ENCODE peak calls at places on chromosome 9, in ten cellular contexts. One of them, this sample, is unnamed. For H3K9me3, the result is how much of the 10 kb centered on the place peaks cover.

GRCh38 chr9:124282442-124283231 is 24.9 kb downstream of the NEK6 start:
- DNase-seq in CD4-positive, alpha-beta T cell: no peak
- DNase-seq in neuronal stem cell: no peak
- DNase-seq in NT2/D1: no peak
- DNase-seq in CD4-positive, alpha-beta memory T cell: no peak
- DNase-seq in GM23248: no peak
- DNase-seq in naive thymus-derived CD4-positive, alpha-beta T cell: no peak
- DNase-seq in psoas muscle: peak
- DNase-seq in MM.1S: no peak
- DNase-seq in heart left ventricle: peak
- DNase-seq in this sample: peak

GRCh38 chr9:69943146-69943545 is 100.5 kb upstream of the MAMDC2 start:
- DNase-seq in CD4-positive, alpha-beta T cell: no peak
- DNase-seq in neuronal stem cell: no peak
- DNase-seq in NT2/D1: no peak
- DNase-seq in CD4-positive, alpha-beta memory T cell: no peak
- DNase-seq in GM23248: peak
- DNase-seq in naive thymus-derived CD4-positive, alpha-beta T cell: no peak
- DNase-seq in psoas muscle: no peak
- DNase-seq in MM.1S: no peak
- DNase-seq in heart left ventricle: no peak
- DNase-seq in this sample: no peak

GRCh38 chr9:101618693-101619092 is 23.9 kb upstream of the PPP3R2 start:
- DNase-seq in CD4-positive, alpha-beta T cell: no peak
- DNase-seq in neuronal stem cell: no peak
- DNase-seq in NT2/D1: no peak
- DNase-seq in CD4-positive, alpha-beta memory T cell: no peak
- DNase-seq in GM23248: no peak
- DNase-seq in naive thymus-derived CD4-positive, alpha-beta T cell: no peak
- DNase-seq in psoas muscle: no peak
- DNase-seq in MM.1S: no peak
- DNase-seq in heart left ventricle: no peak
- DNase-seq in this sample: no peak

GRCh38 chr9:136399176-136400037 is 563 bp downstream of the SNAPC4 start:
- DNase-seq in CD4-positive, alpha-beta T cell: no peak
- DNase-seq in neuronal stem cell: no peak
- DNase-seq in NT2/D1: no peak
- DNase-seq in CD4-positive, alpha-beta memory T cell: peak
- DNase-seq in GM23248: peak
- DNase-seq in naive thymus-derived CD4-positive, alpha-beta T cell: peak
- DNase-seq in psoas muscle: no peak
- DNase-seq in MM.1S: peak
- DNase-seq in heart left ventricle: no peak
- DNase-seq in this sample: no peak

GRCh38 chr9:35840901-35841900 is 12.2 kb downstream of the TMEM8B start:
- DNase-seq in CD4-positive, alpha-beta T cell: no peak
- DNase-seq in neuronal stem cell: no peak
- DNase-seq in NT2/D1: no peak
- DNase-seq in CD4-positive, alpha-beta memory T cell: no peak
- DNase-seq in GM23248: no peak
- DNase-seq in naive thymus-derived CD4-positive, alpha-beta T cell: no peak
- DNase-seq in psoas muscle: no peak
- DNase-seq in MM.1S: no peak
- DNase-seq in heart left ventricle: no peak
- DNase-seq in this sample: no peak

GRCh38 chr9:131402073-131402472 is 8.2 kb downstream of the PRRC2B start:
- DNase-seq in CD4-positive, alpha-beta T cell: no peak
- DNase-seq in neuronal stem cell: no peak
- DNase-seq in NT2/D1: no peak
- DNase-seq in CD4-positive, alpha-beta memory T cell: no peak
- DNase-seq in GM23248: peak
- DNase-seq in naive thymus-derived CD4-positive, alpha-beta T cell: no peak
- DNase-seq in psoas muscle: no peak
- DNase-seq in MM.1S: no peak
- DNase-seq in heart left ventricle: no peak
- DNase-seq in this sample: no peak

GRCh38 chr9:97997330-97998276 is 14.5 kb downstream of the ANP32B start:
- DNase-seq in CD4-positive, alpha-beta T cell: no peak
- DNase-seq in neuronal stem cell: no peak
- DNase-seq in NT2/D1: no peak
- DNase-seq in CD4-positive, alpha-beta memory T cell: no peak
- DNase-seq in GM23248: peak
- DNase-seq in naive thymus-derived CD4-positive, alpha-beta T cell: no peak
- DNase-seq in psoas muscle: no peak
- DNase-seq in MM.1S: no peak
- DNase-seq in heart left ventricle: no peak
- DNase-seq in this sample: no peak

GRCh38 chr9:113888976-113889375 is 12.9 kb downstream of the ZNF618 start:
- DNase-seq in CD4-positive, alpha-beta T cell: no peak
- DNase-seq in neuronal stem cell: no peak
- DNase-seq in NT2/D1: no peak
- DNase-seq in CD4-positive, alpha-beta memory T cell: no peak
- DNase-seq in GM23248: no peak
- DNase-seq in naive thymus-derived CD4-positive, alpha-beta T cell: no peak
- DNase-seq in psoas muscle: no peak
- DNase-seq in MM.1S: no peak
- DNase-seq in heart left ventricle: no peak
- DNase-seq in this sample: no peak

GRCh38 chr9:118643118-118643517 is 726.1 kb downstream of the BRINP1 start:
- DNase-seq in CD4-positive, alpha-beta T cell: no peak
- DNase-seq in neuronal stem cell: peak
- DNase-seq in NT2/D1: peak
- DNase-seq in CD4-positive, alpha-beta memory T cell: no peak
- DNase-seq in GM23248: peak
- DNase-seq in naive thymus-derived CD4-positive, alpha-beta T cell: no peak
- DNase-seq in psoas muscle: no peak
- DNase-seq in MM.1S: no peak
- DNase-seq in heart left ventricle: no peak
- DNase-seq in this sample: no peak

GRCh38 chr9:117145811-117146490 is 268.9 kb downstream of the ASTN2 start:
- DNase-seq in CD4-positive, alpha-beta T cell: no peak
- DNase-seq in neuronal stem cell: no peak
- DNase-seq in NT2/D1: no peak
- DNase-seq in CD4-positive, alpha-beta memory T cell: no peak
- DNase-seq in GM23248: no peak
- DNase-seq in naive thymus-derived CD4-positive, alpha-beta T cell: no peak
- DNase-seq in psoas muscle: no peak
- DNase-seq in MM.1S: no peak
- DNase-seq in heart left ventricle: no peak
- DNase-seq in this sample: no peak

GRCh38 chr9:113428062-113428600 is 17.6 kb downstream of the C9orf43 start:
- DNase-seq in CD4-positive, alpha-beta T cell: no peak
- DNase-seq in neuronal stem cell: no peak
- DNase-seq in NT2/D1: no peak
- DNase-seq in CD4-positive, alpha-beta memory T cell: no peak
- DNase-seq in GM23248: no peak
- DNase-seq in naive thymus-derived CD4-positive, alpha-beta T cell: no peak
- DNase-seq in psoas muscle: no peak
- DNase-seq in MM.1S: no peak
- DNase-seq in heart left ventricle: no peak
- DNase-seq in this sample: no peak

GRCh38 chr9:15417626-15418025 is 5.0 kb upstream of the SNAPC3 start:
- DNase-seq in CD4-positive, alpha-beta T cell: no peak
- DNase-seq in neuronal stem cell: no peak
- DNase-seq in NT2/D1: no peak
- DNase-seq in CD4-positive, alpha-beta memory T cell: no peak
- DNase-seq in GM23248: no peak
- DNase-seq in naive thymus-derived CD4-positive, alpha-beta T cell: no peak
- DNase-seq in psoas muscle: no peak
- DNase-seq in MM.1S: no peak
- DNase-seq in heart left ventricle: no peak
- DNase-seq in this sample: no peak

GRCh38 chr9:13061390-13061789 is 218.1 kb downstream of the MPDZ start:
- DNase-seq in CD4-positive, alpha-beta T cell: no peak
- DNase-seq in neuronal stem cell: no peak
- DNase-seq in NT2/D1: no peak
- DNase-seq in CD4-positive, alpha-beta memory T cell: no peak
- DNase-seq in GM23248: no peak
- DNase-seq in naive thymus-derived CD4-positive, alpha-beta T cell: no peak
- DNase-seq in psoas muscle: no peak
- DNase-seq in MM.1S: no peak
- DNase-seq in heart left ventricle: no peak
- DNase-seq in this sample: no peak

GRCh38 chr9:6153425-6153824 is 62.2 kb upstream of the IL33 start:
- DNase-seq in CD4-positive, alpha-beta T cell: no peak
- DNase-seq in neuronal stem cell: no peak
- DNase-seq in NT2/D1: no peak
- DNase-seq in CD4-positive, alpha-beta memory T cell: no peak
- DNase-seq in GM23248: peak
- DNase-seq in naive thymus-derived CD4-positive, alpha-beta T cell: no peak
- DNase-seq in psoas muscle: no peak
- DNase-seq in MM.1S: no peak
- DNase-seq in heart left ventricle: no peak
- DNase-seq in this sample: no peak

GRCh38 chr9:33377089-33377715 is 25.2 kb downstream of the AQP7 start:
- DNase-seq in CD4-positive, alpha-beta T cell: no peak
- DNase-seq in neuronal stem cell: no peak
- DNase-seq in NT2/D1: no peak
- DNase-seq in CD4-positive, alpha-beta memory T cell: no peak
- DNase-seq in GM23248: no peak
- DNase-seq in naive thymus-derived CD4-positive, alpha-beta T cell: no peak
- DNase-seq in psoas muscle: no peak
- DNase-seq in MM.1S: no peak
- DNase-seq in heart left ventricle: no peak
- DNase-seq in this sample: no peak

GRCh38 chr9:85740821-85741111 is 988 bp downstream of the AGTPBP1 start:
- DNase-seq in CD4-positive, alpha-beta T cell: no peak
- DNase-seq in neuronal stem cell: no peak
- DNase-seq in NT2/D1: no peak
- DNase-seq in CD4-positive, alpha-beta memory T cell: peak
- DNase-seq in GM23248: no peak
- DNase-seq in naive thymus-derived CD4-positive, alpha-beta T cell: no peak
- DNase-seq in psoas muscle: no peak
- DNase-seq in MM.1S: no peak
- DNase-seq in heart left ventricle: no peak
- DNase-seq in this sample: no peak

GRCh38 chr9:130414910-130415746 is 29.6 kb upstream of the ASS1 start:
- DNase-seq in CD4-positive, alpha-beta T cell: no peak
- DNase-seq in neuronal stem cell: no peak
- DNase-seq in NT2/D1: no peak
- DNase-seq in CD4-positive, alpha-beta memory T cell: no peak
- DNase-seq in GM23248: no peak
- DNase-seq in naive thymus-derived CD4-positive, alpha-beta T cell: no peak
- DNase-seq in psoas muscle: no peak
- DNase-seq in MM.1S: no peak
- DNase-seq in heart left ventricle: no peak
- DNase-seq in this sample: no peak

GRCh38 chr9:113636165-113636564 is 172.6 kb downstream of the RGS3 start:
- DNase-seq in CD4-positive, alpha-beta T cell: no peak
- DNase-seq in neuronal stem cell: no peak
- DNase-seq in NT2/D1: no peak
- DNase-seq in CD4-positive, alpha-beta memory T cell: no peak
- DNase-seq in GM23248: no peak
- DNase-seq in naive thymus-derived CD4-positive, alpha-beta T cell: no peak
- DNase-seq in psoas muscle: no peak
- DNase-seq in MM.1S: no peak
- DNase-seq in heart left ventricle: no peak
- DNase-seq in this sample: no peak

GRCh38 chr9:96769989-96770388 is 7.9 kb downstream of the ZNF510 start:
- DNase-seq in CD4-positive, alpha-beta T cell: no peak
- DNase-seq in neuronal stem cell: no peak
- DNase-seq in NT2/D1: no peak
- DNase-seq in CD4-positive, alpha-beta memory T cell: no peak
- DNase-seq in GM23248: no peak
- DNase-seq in naive thymus-derived CD4-positive, alpha-beta T cell: no peak
- DNase-seq in psoas muscle: no peak
- DNase-seq in MM.1S: no peak
- DNase-seq in heart left ventricle: no peak
- DNase-seq in this sample: no peak
- H3K9me3 ChIP-seq in CD4-positive, alpha-beta T cell: half or more
- H3K9me3 ChIP-seq in neuronal stem cell: half or more
- H3K9me3 ChIP-seq in NT2/D1: half or more
- H3K9me3 ChIP-seq in CD4-positive, alpha-beta memory T cell: under half
- H3K9me3 ChIP-seq in GM23248: under half
- H3K9me3 ChIP-seq in naive thymus-derived CD4-positive, alpha-beta T cell: under half
- H3K9me3 ChIP-seq in psoas muscle: half or more
- H3K9me3 ChIP-seq in MM.1S: under half
- H3K9me3 ChIP-seq in heart left ventricle: under half
- H3K9me3 ChIP-seq in this sample: half or more

DNA sequence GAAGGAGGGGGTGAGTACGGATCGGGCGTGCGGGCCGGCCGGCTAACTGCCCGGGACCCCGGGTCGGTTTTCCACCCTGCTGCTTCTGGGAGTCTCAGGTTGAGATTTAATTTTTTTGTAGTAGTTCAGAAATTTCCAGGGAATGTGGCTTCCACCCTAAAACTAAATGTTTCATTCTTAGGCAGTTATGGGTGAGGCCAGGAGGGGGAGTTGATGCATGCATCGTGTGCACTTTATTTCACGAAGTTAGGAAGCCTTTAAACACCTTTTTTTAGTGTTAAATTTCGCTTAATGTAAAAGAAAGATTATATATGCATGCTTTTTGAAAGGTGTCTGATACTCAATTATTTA is 914 bp downstream of the CDK9 start:
- DNase-seq in CD4-positive, alpha-beta T cell: no peak
- DNase-seq in neuronal stem cell: no peak
- DNase-seq in NT2/D1: no peak
- DNase-seq in CD4-positive, alpha-beta memory T cell: peak
- DNase-seq in GM23248: peak
- DNase-seq in naive thymus-derived CD4-positive, alpha-beta T cell: no peak
- DNase-seq in psoas muscle: no peak
- DNase-seq in MM.1S: no peak
- DNase-seq in heart left ventricle: no peak
- DNase-seq in this sample: no peak
- H3K9me3 ChIP-seq in CD4-positive, alpha-beta T cell: under half
- H3K9me3 ChIP-seq in neuronal stem cell: under half
- H3K9me3 ChIP-seq in NT2/D1: under half
- H3K9me3 ChIP-seq in CD4-positive, alpha-beta memory T cell: under half
- H3K9me3 ChIP-seq in GM23248: under half
- H3K9me3 ChIP-seq in naive thymus-derived CD4-positive, alpha-beta T cell: under half
- H3K9me3 ChIP-seq in psoas muscle: under half
- H3K9me3 ChIP-seq in MM.1S: under half
- H3K9me3 ChIP-seq in heart left ventricle: under half
- H3K9me3 ChIP-seq in this sample: under half

DNA sequence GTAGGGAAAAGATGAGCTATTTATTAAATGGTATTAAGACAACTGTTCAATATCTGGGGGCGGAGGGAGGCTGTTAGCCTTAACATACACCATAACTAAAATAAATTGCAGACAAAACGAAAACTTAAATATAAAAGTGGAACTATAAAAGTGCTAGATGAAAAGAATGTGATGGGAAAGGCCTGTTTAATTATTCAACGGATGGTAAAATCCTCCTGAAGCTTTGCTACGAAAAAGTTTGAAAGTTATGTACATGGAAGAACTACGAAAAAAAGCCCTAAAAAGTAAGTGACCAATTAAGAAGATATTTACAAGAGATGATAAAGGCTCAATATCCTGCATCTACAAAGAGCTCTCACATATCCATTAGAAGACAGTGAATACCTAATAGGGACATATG is 197.8 kb upstream of the IER5L start:
- DNase-seq in CD4-positive, alpha-beta T cell: no peak
- DNase-seq in neuronal stem cell: no peak
- DNase-seq in NT2/D1: no peak
- DNase-seq in CD4-positive, alpha-beta memory T cell: no peak
- DNase-seq in GM23248: no peak
- DNase-seq in naive thymus-derived CD4-positive, alpha-beta T cell: no peak
- DNase-seq in psoas muscle: no peak
- DNase-seq in MM.1S: no peak
- DNase-seq in heart left ventricle: no peak
- DNase-seq in this sample: no peak
- H3K9me3 ChIP-seq in CD4-positive, alpha-beta T cell: under half
- H3K9me3 ChIP-seq in neuronal stem cell: under half
- H3K9me3 ChIP-seq in NT2/D1: under half
- H3K9me3 ChIP-seq in CD4-positive, alpha-beta memory T cell: under half
- H3K9me3 ChIP-seq in GM23248: under half
- H3K9me3 ChIP-seq in naive thymus-derived CD4-positive, alpha-beta T cell: under half
- H3K9me3 ChIP-seq in psoas muscle: under half
- H3K9me3 ChIP-seq in MM.1S: under half
- H3K9me3 ChIP-seq in heart left ventricle: under half
- H3K9me3 ChIP-seq in this sample: under half

GRCh38 chr9:135380321-135380960 is 99.1 kb upstream of the PPP1R26 start:
- DNase-seq in CD4-positive, alpha-beta T cell: no peak
- DNase-seq in neuronal stem cell: no peak
- DNase-seq in NT2/D1: no peak
- DNase-seq in CD4-positive, alpha-beta memory T cell: no peak
- DNase-seq in GM23248: no peak
- DNase-seq in naive thymus-derived CD4-positive, alpha-beta T cell: no peak
- DNase-seq in psoas muscle: no peak
- DNase-seq in MM.1S: no peak
- DNase-seq in heart left ventricle: no peak
- DNase-seq in this sample: no peak
- H3K9me3 ChIP-seq in CD4-positive, alpha-beta T cell: under half
- H3K9me3 ChIP-seq in neuronal stem cell: under half
- H3K9me3 ChIP-seq in NT2/D1: under half
- H3K9me3 ChIP-seq in CD4-positive, alpha-beta memory T cell: under half
- H3K9me3 ChIP-seq in GM23248: under half
- H3K9me3 ChIP-seq in naive thymus-derived CD4-positive, alpha-beta T cell: under half
- H3K9me3 ChIP-seq in psoas muscle: under half
- H3K9me3 ChIP-seq in MM.1S: under half
- H3K9me3 ChIP-seq in heart left ventricle: under half
- H3K9me3 ChIP-seq in this sample: under half